ENCODE peak calls at places on chromosomes 3 and 15, in ten cellular contexts. X is ascending aorta, F is psoas muscle, W is neural progenitor cell, H is A673, E is uterus, Y is IMR-90, Q is breast epithelium, N is Karpas-422, P is spleen. U is an unnamed sample.

GRCh38 chr15:39479916-39480315 is 101.0 kb upstream of the THBS1 start:
- DNase-seq in W (no peak), X (no peak), N (no peak), P (no peak), F (no peak), H (no peak), Q (no peak), Y (peak; percentile 66), E (no peak), U (no peak)

GRCh38 chr15:90336705-90337141 is 15.4 kb upstream of the ZNF774 start:
- DNase-seq in F (no peak), P (peak; percentile 77), Q (no peak), W (no peak), H (no peak), X (no peak), E (no peak), Y (peak; percentile 85), N (peak; percentile 47), U (no peak)

GRCh38 chr3:139620438-139620837 is 57.3 kb downstream of the NMNAT3 start:
- DNase-seq in W (no peak), N (no peak), Y (no peak), H (no peak), X (no peak), Q (no peak), P (no peak), E (no peak), F (no peak), U (no peak)

GRCh38 chr15:67784057-67784781 is 41.1 kb upstream of the SKOR1 start:
- DNase-seq in F (no peak), X (no peak), N (peak; percentile 94), E (no peak), W (no peak), H (no peak), P (peak; percentile 91), Q (no peak), Y (no peak), U (no peak)

GRCh38 chr15:42138411-42138810 is 18.0 kb downstream of the PLA2G4F start:
- DNase-seq in F (no peak), E (no peak), W (no peak), X (no peak), Q (no peak), P (peak; percentile 12), Y (no peak), N (no peak), H (no peak), U (no peak)

GRCh38 chr3:117285721-117286120 is 576.1 kb downstream of the TUSC7 start:
- DNase-seq in N (no peak), W (no peak), H (no peak), P (no peak), X (no peak), Q (no peak), E (no peak), Y (no peak), F (no peak), U (no peak)

GRCh38 chr15:77533986-77534385 is 98.7 kb downstream of the LINGO1 start:
- DNase-seq in P (peak; percentile 32), X (no peak), N (no peak), F (no peak), Q (no peak), Y (no peak), W (no peak), H (no peak), E (no peak), U (no peak)

GRCh38 chr3:146513386-146514051 is 30.9 kb downstream of the PLSCR1 start:
- DNase-seq in Y (peak; percentile 16), P (no peak), F (no peak), W (no peak), H (no peak), X (no peak), Q (no peak), N (no peak), E (no peak), U (no peak)

DNA sequence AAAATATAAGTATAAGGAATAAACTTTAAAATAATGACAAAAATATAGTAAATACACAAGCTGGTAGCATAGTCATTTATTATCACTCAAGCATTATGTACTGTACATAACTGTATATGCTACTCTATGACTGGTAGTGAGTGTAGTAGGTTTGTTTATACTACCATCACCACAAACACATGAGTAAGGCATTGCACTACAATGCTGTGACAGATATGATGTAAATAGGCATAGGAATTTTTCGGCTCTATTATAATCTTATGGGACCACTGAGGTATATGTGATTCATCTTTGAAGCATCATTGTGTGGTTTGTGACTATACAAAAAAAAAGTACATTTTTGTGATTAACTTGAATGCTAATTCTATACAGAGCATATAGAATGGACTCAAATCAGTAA is 35.3 kb upstream of the FBN1 start:
- DNase-seq in F (no peak), X (no peak), N (no peak), Q (no peak), E (no peak), H (no peak), Y (peak; percentile 97), P (no peak), W (no peak), U (no peak)
- H3K27ac ChIP-seq in F (no peak overlapping the region), X (no peak overlapping the region), N (no peak overlapping the region), Q (no peak overlapping the region), E (no peak overlapping the region), H (no peak overlapping the region), Y (no peak overlapping the region), P (no peak overlapping the region), W (no peak overlapping the region), U (no peak overlapping the region)

GRCh38 chr3:114056130-114057010 is at the start of the genes CCDC191 and QTRT2:
- DNase-seq in Y (peak; percentile 99), W (peak; percentile 100), H (peak; percentile 100), F (peak; percentile 98), P (peak; percentile 99), X (peak; percentile 96), E (peak; percentile 98), Q (peak; percentile 99), N (peak; percentile 100), U (peak; percentile 98)

GRCh38 chr3:114057011-114057347 is 442 bp downstream of the QTRT2 start:
- DNase-seq in Y (no peak), F (no peak), P (no peak), X (no peak), E (no peak), H (no peak), W (no peak), Q (no peak), N (no peak), U (no peak)

GRCh38 chr3:114060906-114061655 is 4.5 kb downstream of the QTRT2 start:
- DNase-seq in P (no peak), Y (no peak), N (no peak), F (no peak), W (no peak), E (no peak), Q (no peak), H (no peak), X (no peak), U (no peak)

GRCh38 chr3:114058646-114059045 is 2.1 kb downstream of the QTRT2 start:
- DNase-seq in F (no peak), E (no peak), Y (peak; percentile 14), N (no peak), Q (no peak), W (no peak), X (no peak), P (no peak), H (no peak), U (no peak)
- H3K27ac ChIP-seq in F (no peak overlapping the region), E (no peak overlapping the region), Y (no peak overlapping the region), N (no peak overlapping the region), Q (no peak overlapping the region), W (no peak overlapping the region), X (no peak overlapping the region), P (no peak overlapping the region), H (no peak overlapping the region), U (no peak overlapping the region)

GRCh38 chr3:45124379-45124778 is 21.8 kb downstream of the CDCP1 start:
- DNase-seq in W (no peak), Q (no peak), X (no peak), N (no peak), E (peak; percentile 33), F (peak; percentile 49), H (no peak), Y (peak; percentile 94), P (no peak), U (no peak)
- H3K27ac ChIP-seq in W (no peak overlapping the region), Q (no peak overlapping the region), X (peak overlapping the region; percentile 80), N (no peak overlapping the region), E (peak overlapping the region; percentile 87), F (peak overlapping the region; percentile 89), H (no peak overlapping the region), Y (peak overlapping the region; percentile 95), P (no peak overlapping the region), U (peak overlapping the region; percentile 43)

GRCh38 chr3:12997387-12997786 is 75.8 kb downstream of the IQSEC1 start:
- DNase-seq in P (no peak), Q (no peak), H (no peak), E (no peak), W (no peak), Y (no peak), N (no peak), X (no peak), F (no peak), U (no peak)

GRCh38 chr3:12994357-12994606 is 78.9 kb downstream of the IQSEC1 start:
- DNase-seq in X (no peak), Y (no peak), F (peak; percentile 63), H (no peak), E (peak; percentile 61), P (peak; percentile 92), Q (no peak), N (no peak), W (peak; percentile 52), U (no peak)

GRCh38 chr3:12995389-12996180 is 77.6 kb downstream of the IQSEC1 start:
- DNase-seq in P (peak; percentile 73), W (no peak), Q (no peak), N (no peak), E (no peak), H (no peak), F (no peak), X (no peak), Y (no peak), U (no peak)

GRCh38 chr3:12994607-12995388 is 78.4 kb downstream of the IQSEC1 start:
- DNase-seq in X (peak; percentile 71), Q (peak; percentile 78), N (peak; percentile 91), H (peak; percentile 79), P (peak; percentile 98), F (peak; percentile 91), Y (peak; percentile 72), W (peak; percentile 92), E (peak; percentile 91), U (peak; percentile 58)

GRCh38 chr3:12996181-12996506 is 77.1 kb downstream of the IQSEC1 start:
- DNase-seq in Y (peak; percentile 26), W (no peak), N (no peak), Q (no peak), E (no peak), P (no peak), H (no peak), F (no peak), X (no peak), U (no peak)
- H3K27ac ChIP-seq in Y (peak overlapping the region; percentile 95), W (no peak overlapping the region), N (no peak overlapping the region), Q (no peak overlapping the region), E (no peak overlapping the region), P (peak overlapping the region; percentile 91), H (no peak overlapping the region), F (no peak overlapping the region), X (peak overlapping the region; percentile 95), U (no peak overlapping the region)

GRCh38 chr3:129673897-129674797 is 67.7 kb upstream of the PLXND1 start:
- DNase-seq in H (no peak), Q (no peak), N (peak; percentile 61), P (no peak), F (no peak), Y (no peak), E (no peak), X (no peak), W (no peak), U (no peak)
- H3K27ac ChIP-seq in H (no peak overlapping the region), Q (peak overlapping the region; percentile 56), N (peak overlapping the region; percentile 79), P (no peak overlapping the region), F (peak overlapping the region; percentile 68), Y (no peak overlapping the region), E (no peak overlapping the region), X (no peak overlapping the region), W (peak overlapping the region; percentile 69), U (no peak overlapping the region)